ENCODE peak calls at places on chromosomes 13 and 19, in eight cellular contexts. U is stomach, N is tibial artery, H is breast epithelium, J is AG04450, C is uterus, L is K562, K is heart left ventricle. G is an unnamed sample.

GRCh38 chr19:35114656-35115537 is 726 bp upstream of the FXYD3 start:
- DNase-seq in N (peak), C (peak), H (peak), U (peak), L (peak), K (peak), J (no peak), G (peak)

GRCh38 chr19:56400485-56400884 is 3.6 kb upstream of the ZNF583 start:
- DNase-seq in C (no peak), J (no peak), U (no peak), K (no peak), L (no peak), N (no peak), H (no peak), G (no peak)

GRCh38 chr13:23330356-23330755 is 103.1 kb downstream of the SACS start:
- DNase-seq in K (no peak), U (no peak), L (no peak), C (no peak), N (no peak), H (peak), J (no peak), G (no peak)

GRCh38 chr13:43307921-43308433 is 284.6 kb downstream of the DNAJC15 start:
- DNase-seq in U (peak), L (peak), N (peak), H (peak), C (peak), K (peak), J (peak), G (peak)

GRCh38 chr13:19075418-19075817 is 106.2 kb downstream of the TUBA3C start:
- DNase-seq in N (no peak), J (no peak), K (no peak), H (no peak), L (no peak), U (no peak), C (no peak), G (no peak)

GRCh38 chr13:24178847-24179845 is 18.6 kb downstream of the SPATA13 start:
- DNase-seq in L (no peak), H (no peak), N (no peak), U (no peak), K (no peak), J (no peak), C (no peak), G (no peak)

GRCh38 chr19:18203408-18203862 is 407 bp downstream of the RAB3A start:
- DNase-seq in K (no peak), U (no peak), N (peak), J (no peak), C (no peak), H (peak), L (peak), G (peak)

GRCh38 chr13:27632214-27632613 is 10.5 kb downstream of the POLR1D start:
- DNase-seq in H (no peak), U (no peak), C (no peak), N (no peak), L (no peak), K (no peak), J (no peak), G (no peak)

GRCh38 chr13:108176685-108177274 is 38.6 kb downstream of the LIG4 start:
- DNase-seq in K (no peak), U (peak), J (no peak), C (no peak), L (peak), H (no peak), N (no peak), G (peak)

GRCh38 chr13:110574161-110574560 is 12.6 kb upstream of the RAB20 start:
- DNase-seq in U (no peak), H (no peak), N (no peak), C (no peak), J (no peak), K (no peak), L (peak), G (no peak)

GRCh38 chr13:110698689-110699088 is 7.2 kb downstream of the CARS2 start:
- DNase-seq in N (no peak), K (no peak), C (no peak), H (no peak), U (no peak), J (no peak), L (no peak), G (no peak)

GRCh38 chr19:5048727-5049553 is 80.0 kb downstream of the KDM4B start:
- DNase-seq in K (no peak), H (no peak), J (no peak), L (no peak), C (peak), N (peak), U (no peak), G (peak)

GRCh38 chr19:12794936-12795335 is 3.6 kb downstream of the JUNB start:
- DNase-seq in K (no peak), J (no peak), C (no peak), L (no peak), U (no peak), N (no peak), H (no peak), G (no peak)

GRCh38 chr19:12793290-12794195 is 2.3 kb downstream of the JUNB start:
- DNase-seq in K (peak), N (peak), H (peak), J (peak), C (peak), U (peak), L (peak), G (peak)

GRCh38 chr19:12792853-12793289 is 1.6 kb downstream of the JUNB start:
- DNase-seq in C (no peak), K (no peak), L (peak), N (no peak), H (no peak), J (no peak), U (no peak), G (peak)

GRCh38 chr19:12796146-12797071 is 5.1 kb downstream of the JUNB start:
- DNase-seq in H (peak), N (no peak), J (no peak), U (peak), K (peak), C (peak), L (peak), G (peak)

GRCh38 chr19:12794196-12794921 is 3.1 kb downstream of the JUNB start:
- DNase-seq in C (no peak), H (no peak), K (no peak), L (peak), U (no peak), N (no peak), J (no peak), G (no peak)
- H3K4me3 ChIP-seq in C (peak), H (peak), K (peak), L (peak), U (peak), N (peak), J (peak), G (peak)

DNA sequence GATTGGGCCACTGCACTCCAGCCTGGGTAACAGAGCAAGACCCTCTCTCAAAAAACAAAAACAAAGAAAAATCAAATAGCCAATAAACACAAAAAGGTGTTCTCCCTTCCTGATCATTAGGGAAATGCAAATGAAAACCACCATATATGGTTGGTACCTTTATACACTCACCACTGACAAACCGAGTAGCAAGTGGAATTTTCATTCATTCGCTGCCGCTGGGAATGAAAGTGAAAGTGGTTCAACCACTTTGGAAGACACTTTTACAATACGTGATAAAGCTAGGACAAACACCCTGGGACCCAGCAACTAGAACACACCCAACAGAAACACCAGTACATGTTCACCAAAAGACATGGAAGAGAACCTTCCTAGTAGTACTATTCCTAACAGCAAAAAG is 21.0 kb downstream of the GRIK5 start:
- DNase-seq in L (peak), K (no peak), U (no peak), H (no peak), C (no peak), J (no peak), N (no peak), G (peak)
- H3K4me3 ChIP-seq in L (peak), K (no peak), U (no peak), H (no peak), C (no peak), J (no peak), N (no peak), G (no peak)

GRCh38 chr19:32814046-32814445 is 55.5 kb downstream of the SLC7A9 start:
- DNase-seq in U (no peak), K (no peak), C (no peak), H (no peak), J (no peak), N (no peak), L (no peak), G (no peak)
- H3K4me3 ChIP-seq in U (no peak), K (no peak), C (no peak), H (no peak), J (no peak), N (no peak), L (no peak), G (no peak)

GRCh38 chr13:95585867-95586266 is 33.3 kb downstream of the CLDN10 start:
- DNase-seq in C (no peak), J (no peak), N (no peak), H (no peak), U (no peak), L (no peak), K (no peak), G (no peak)
- H3K4me3 ChIP-seq in C (no peak), J (no peak), N (no peak), H (no peak), U (no peak), L (no peak), K (no peak), G (no peak)

GRCh38 chr19:1262687-1263123 is 6.4 kb upstream of the CIRBP start:
- DNase-seq in U (no peak), N (no peak), J (no peak), L (no peak), C (no peak), H (peak), K (no peak), G (peak)
- H3K4me3 ChIP-seq in U (no peak), N (peak), J (no peak), L (no peak), C (no peak), H (no peak), K (no peak), G (no peak)

G was measured in transverse colon.